ENCODE peak calls at places on chromosomes 16 and 17, in four cellular contexts. One of them, this sample, is unnamed.

GRCh38 chr17:66647391-66647983 is 187.4 kb upstream of the CACNG5 start:
- DNase-seq in Peyer's patch: no peak
- DNase-seq in adrenal gland: no peak
- DNase-seq in right cardiac atrium: no peak
- DNase-seq in this sample: no peak

GRCh38 chr17:7685533-7686220 is 1.6 kb downstream of the TP53 start:
- DNase-seq in right cardiac atrium: peak; percentile 97
- DNase-seq in Peyer's patch: peak; percentile 90
- DNase-seq in adrenal gland: peak; percentile 93
- DNase-seq in this sample: peak; percentile 92

GRCh38 chr17:17757944-17758343 is 76.7 kb downstream of the RAI1 start:
- DNase-seq in Peyer's patch: no peak
- DNase-seq in adrenal gland: no peak
- DNase-seq in right cardiac atrium: no peak
- DNase-seq in this sample: no peak

GRCh38 chr16:53022374-53022773 is 30.3 kb downstream of the CHD9NB start:
- DNase-seq in adrenal gland: peak; percentile 45
- DNase-seq in Peyer's patch: no peak
- DNase-seq in right cardiac atrium: peak; percentile 46
- DNase-seq in this sample: no peak

GRCh38 chr17:50850640-50851039 is 15.3 kb downstream of the WFIKKN2 start:
- DNase-seq in adrenal gland: no peak
- DNase-seq in Peyer's patch: no peak
- DNase-seq in right cardiac atrium: no peak
- DNase-seq in this sample: no peak

GRCh38 chr17:5381542-5381941 is 37.9 kb downstream of the NUP88 start:
- DNase-seq in adrenal gland: no peak
- DNase-seq in Peyer's patch: no peak
- DNase-seq in right cardiac atrium: no peak
- DNase-seq in this sample: no peak

GRCh38 chr16:85697441-85697840 is 8.7 kb upstream of the GINS2 start:
- DNase-seq in adrenal gland: no peak
- DNase-seq in right cardiac atrium: peak; percentile 22
- DNase-seq in Peyer's patch: no peak
- DNase-seq in this sample: no peak

GRCh38 chr17:35021520-35022380 is 41.4 kb downstream of the LIG3 start:
- DNase-seq in Peyer's patch: no peak
- DNase-seq in right cardiac atrium: no peak
- DNase-seq in adrenal gland: no peak
- DNase-seq in this sample: no peak

GRCh38 chr17:39244600-39245570 is 19.1 kb upstream of the STAC2 start:
- DNase-seq in Peyer's patch: peak; percentile 92
- DNase-seq in adrenal gland: peak; percentile 91
- DNase-seq in right cardiac atrium: peak; percentile 90
- DNase-seq in this sample: peak; percentile 87

GRCh38 chr17:27631409-27631755 is 394 bp downstream of the LGALS9 start:
- DNase-seq in Peyer's patch: peak; percentile 42
- DNase-seq in adrenal gland: no peak
- DNase-seq in right cardiac atrium: no peak
- DNase-seq in this sample: no peak

GRCh38 chr16:49502136-49502881 is 128.7 kb downstream of the C16orf78 start:
- DNase-seq in adrenal gland: no peak
- DNase-seq in Peyer's patch: no peak
- DNase-seq in right cardiac atrium: no peak
- DNase-seq in this sample: no peak

GRCh38 chr16:28823291-28823718 is 506 bp downstream of the ATXN2L start:
- DNase-seq in adrenal gland: no peak
- DNase-seq in right cardiac atrium: no peak
- DNase-seq in Peyer's patch: no peak
- DNase-seq in this sample: no peak

GRCh38 chr17:10262451-10262850 is 64.0 kb upstream of the GAS7 start:
- DNase-seq in Peyer's patch: no peak
- DNase-seq in adrenal gland: no peak
- DNase-seq in right cardiac atrium: no peak
- DNase-seq in this sample: no peak

GRCh38 chr17:72682597-72682996 is 409.9 kb downstream of the SLC39A11 start:
- DNase-seq in Peyer's patch: no peak
- DNase-seq in right cardiac atrium: no peak
- DNase-seq in adrenal gland: no peak
- DNase-seq in this sample: no peak

GRCh38 chr17:44793885-44794698 is 35.3 kb downstream of the ADAM11 start:
- DNase-seq in right cardiac atrium: peak; percentile 27
- DNase-seq in Peyer's patch: no peak
- DNase-seq in adrenal gland: no peak
- DNase-seq in this sample: no peak

GRCh38 chr16:81137754-81138153 is 41.6 kb upstream of the GCSH start:
- DNase-seq in Peyer's patch: no peak
- DNase-seq in adrenal gland: no peak
- DNase-seq in right cardiac atrium: no peak
- DNase-seq in this sample: no peak

GRCh38 chr16:85733839-85734170 is 17.1 kb downstream of the C16orf74 start:
- DNase-seq in adrenal gland: no peak
- DNase-seq in Peyer's patch: no peak
- DNase-seq in right cardiac atrium: peak; percentile 72
- DNase-seq in this sample: no peak

GRCh38 chr17:41308251-41308917 is 725 bp downstream of the KRTAP16-1 start:
- DNase-seq in right cardiac atrium: peak; percentile 72
- DNase-seq in adrenal gland: peak; percentile 8
- DNase-seq in Peyer's patch: peak; percentile 86
- DNase-seq in this sample: peak; percentile 80

GRCh38 chr16:10138881-10139280 is 43.3 kb downstream of the GRIN2A start:
- DNase-seq in Peyer's patch: no peak
- DNase-seq in right cardiac atrium: no peak
- DNase-seq in adrenal gland: no peak
- DNase-seq in this sample: no peak

GRCh38 chr17:15006421-15006820 is 258.7 kb downstream of the PMP22 start:
- DNase-seq in adrenal gland: no peak
- DNase-seq in right cardiac atrium: no peak
- DNase-seq in Peyer's patch: no peak
- DNase-seq in this sample: no peak

DNA sequence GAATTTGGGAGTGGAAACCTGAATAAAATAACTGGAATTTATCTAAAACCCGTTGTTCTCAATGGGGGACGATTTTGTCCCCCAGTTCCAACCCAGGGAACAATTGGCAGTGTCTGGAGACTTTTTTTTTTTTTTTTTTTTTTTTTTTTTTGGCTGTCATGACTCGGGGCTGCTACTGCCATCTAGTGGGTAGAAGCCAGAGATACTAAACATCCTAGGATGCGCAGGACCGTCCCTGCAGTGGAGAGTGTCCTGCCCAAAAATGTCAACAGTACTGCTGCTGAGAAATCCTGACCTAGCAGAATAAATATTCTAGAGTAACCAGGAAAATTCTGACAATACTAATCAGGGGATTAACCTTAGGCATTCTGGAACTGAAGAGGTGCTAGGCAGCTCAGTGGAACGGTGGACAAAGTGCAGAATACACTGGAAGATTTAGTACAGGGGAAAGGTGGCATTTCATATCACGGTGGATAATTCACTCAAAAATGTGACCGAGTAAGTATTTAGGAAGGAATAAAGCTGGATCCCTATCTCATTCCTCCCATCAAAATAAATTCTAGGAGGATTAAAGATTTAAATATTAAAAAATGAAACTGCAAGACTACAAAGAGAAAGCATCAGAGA is 107.6 kb downstream of the SPECC1 start:
- DNase-seq in Peyer's patch: peak; percentile 41
- DNase-seq in right cardiac atrium: no peak
- DNase-seq in adrenal gland: peak; percentile 72
- DNase-seq in this sample: no peak
- H3K27ac ChIP-seq in Peyer's patch: no peak overlapping the region
- H3K27ac ChIP-seq in right cardiac atrium: no peak overlapping the region
- H3K27ac ChIP-seq in adrenal gland: no peak overlapping the region
- H3K27ac ChIP-seq in this sample: no peak overlapping the region

GRCh38 chr16:83967838-83968482 is at the start of gene NECAB2:
- DNase-seq in adrenal gland: peak; percentile 65
- DNase-seq in right cardiac atrium: peak; percentile 85
- DNase-seq in Peyer's patch: no peak
- DNase-seq in this sample: no peak
- H3K4me1 ChIP-seq in adrenal gland: no peaks in the 10 kb centered on the region
- H3K4me1 ChIP-seq in right cardiac atrium: no peaks in the 10 kb centered on the region
- H3K4me1 ChIP-seq in Peyer's patch: no peaks in the 10 kb centered on the region
- H3K4me1 ChIP-seq in this sample: no peaks in the 10 kb centered on the region

DNA sequence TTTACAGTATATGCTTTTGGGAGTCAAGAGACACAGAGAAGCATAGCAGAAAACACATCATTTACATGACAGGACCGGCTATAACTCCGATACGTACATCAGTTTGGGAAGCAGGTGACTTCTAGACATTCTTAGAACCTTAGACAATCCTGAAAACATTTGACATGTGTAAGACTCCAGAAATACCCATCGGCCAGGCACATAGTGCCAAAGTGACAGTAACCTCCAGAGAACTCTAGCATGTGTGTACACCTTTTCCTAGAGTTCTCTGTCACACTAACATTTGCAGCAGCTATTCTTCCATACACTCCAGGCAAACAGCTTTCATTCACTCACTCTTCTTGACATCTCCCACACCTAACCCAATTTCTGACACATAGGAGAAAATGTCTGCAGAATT is 3.4 kb upstream of the TAOK1 start:
- DNase-seq in right cardiac atrium: no peak
- DNase-seq in Peyer's patch: no peak
- DNase-seq in adrenal gland: no peak
- DNase-seq in this sample: no peak
- H3K27ac ChIP-seq in right cardiac atrium: no peak overlapping the region
- H3K27ac ChIP-seq in Peyer's patch: no peak overlapping the region
- H3K27ac ChIP-seq in adrenal gland: no peak overlapping the region
- H3K27ac ChIP-seq in this sample: no peak overlapping the region

DNA sequence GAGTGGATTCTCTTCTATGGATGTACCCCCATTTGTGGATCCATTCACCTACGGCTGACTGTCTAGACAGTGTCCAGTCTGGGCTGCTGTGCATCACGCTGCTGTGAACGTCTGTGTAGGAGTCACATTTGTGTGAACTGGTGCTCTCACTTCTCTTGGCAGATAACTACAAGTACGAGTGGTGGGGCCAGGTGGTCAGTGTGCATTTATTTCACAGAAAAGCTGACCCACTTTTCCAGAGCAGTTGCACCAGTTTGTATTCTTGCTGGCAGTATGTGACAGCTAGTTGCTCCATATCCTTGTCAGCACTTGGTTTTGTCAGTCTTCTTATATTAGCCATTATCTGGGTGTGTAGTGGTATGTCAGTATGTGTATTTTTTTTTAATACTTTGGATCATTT is 28.4 kb downstream of the FOXK2 start:
- DNase-seq in Peyer's patch: no peak
- DNase-seq in right cardiac atrium: no peak
- DNase-seq in adrenal gland: no peak
- DNase-seq in this sample: no peak
- H3K4me1 ChIP-seq in Peyer's patch: peaks cover 4% of the 10 kb centered on the region
- H3K4me1 ChIP-seq in right cardiac atrium: peaks cover 15% of the 10 kb centered on the region
- H3K4me1 ChIP-seq in adrenal gland: peaks cover 53% of the 10 kb centered on the region
- H3K4me1 ChIP-seq in this sample: peaks cover 14% of the 10 kb centered on the region

DNA sequence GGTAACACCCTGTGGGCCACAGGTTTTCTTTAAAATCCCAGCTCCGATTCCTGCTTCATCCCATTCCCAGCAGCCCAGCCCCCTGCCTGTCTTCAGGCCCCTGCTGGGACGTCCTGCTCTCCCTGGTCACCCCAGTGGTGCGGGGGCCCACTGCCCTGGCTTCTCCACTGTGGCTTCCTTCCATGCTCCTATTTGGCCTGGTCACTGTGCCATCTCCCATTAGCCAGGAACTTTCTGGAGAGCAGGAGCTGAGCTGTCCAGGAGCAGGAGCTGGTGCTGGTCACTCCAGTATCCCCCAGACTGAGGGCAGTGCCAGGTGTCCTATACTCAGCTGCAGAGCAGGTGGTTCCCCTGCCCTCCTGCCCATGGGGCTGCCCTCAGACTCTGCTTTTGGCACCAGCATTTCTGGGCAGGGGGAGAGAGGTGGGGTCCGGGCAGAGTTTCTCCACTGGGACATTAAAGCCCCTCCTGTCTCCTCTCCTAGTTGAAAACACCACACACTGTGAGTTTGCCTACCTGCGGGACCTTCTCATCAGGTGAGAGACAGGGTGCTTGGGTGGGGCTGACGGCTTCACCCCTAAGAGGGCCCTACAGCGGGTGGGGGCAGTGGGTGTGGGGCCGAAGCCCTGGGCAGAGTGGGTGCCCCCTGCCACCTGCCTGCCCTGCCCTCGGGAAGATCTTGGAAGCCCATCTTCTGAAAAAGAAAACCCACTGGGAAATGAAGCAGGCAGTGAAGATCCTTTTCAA is 356.2 kb downstream of the SEC14L1 start:
- DNase-seq in adrenal gland: no peak
- DNase-seq in right cardiac atrium: no peak
- DNase-seq in Peyer's patch: no peak
- DNase-seq in this sample: no peak
- H3K27ac ChIP-seq in adrenal gland: no peak overlapping the region
- H3K27ac ChIP-seq in right cardiac atrium: no peak overlapping the region
- H3K27ac ChIP-seq in Peyer's patch: no peak overlapping the region
- H3K27ac ChIP-seq in this sample: no peak overlapping the region

DNA sequence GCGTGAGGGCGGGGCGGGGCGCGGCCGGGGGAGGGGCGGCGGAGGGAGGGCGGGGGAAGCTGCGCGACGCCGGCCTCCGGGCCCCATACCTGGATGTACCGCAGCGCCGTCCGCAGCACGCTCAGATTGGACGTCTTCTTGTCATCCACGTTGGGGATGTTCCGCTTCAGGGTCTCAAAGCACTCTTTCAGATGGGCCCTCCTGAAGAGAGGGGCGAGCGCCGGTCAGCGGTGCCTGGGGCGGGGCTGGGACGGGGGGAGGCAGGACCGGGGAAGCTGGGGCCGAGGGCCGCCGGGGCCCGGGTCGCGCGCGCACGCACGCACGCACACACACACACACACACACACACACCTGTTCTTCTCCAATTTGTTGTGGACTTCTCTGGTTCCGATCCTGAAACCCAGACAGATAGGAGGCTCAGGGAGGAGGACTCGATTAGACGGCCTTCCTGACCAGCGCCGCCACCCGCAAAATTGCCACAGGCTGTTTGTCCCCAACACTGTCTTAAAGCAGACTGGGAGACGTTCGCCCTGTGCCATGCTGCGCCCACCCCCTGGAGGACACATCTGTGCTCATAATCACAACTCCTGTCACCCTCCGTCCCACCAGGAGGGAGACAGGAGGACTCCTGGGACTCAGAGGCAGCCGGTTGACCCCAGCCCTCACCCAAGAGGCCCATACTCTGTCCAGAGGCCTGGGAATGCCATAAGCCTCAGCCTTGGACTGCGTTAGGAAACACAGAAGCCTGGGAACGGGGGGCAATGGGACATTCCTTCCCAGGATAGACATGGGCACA is 6.7 kb downstream of the MNT start:
- DNase-seq in right cardiac atrium: no peak
- DNase-seq in Peyer's patch: no peak
- DNase-seq in adrenal gland: no peak
- DNase-seq in this sample: no peak
- H3K4me1 ChIP-seq in right cardiac atrium: peaks cover 21% of the 10 kb centered on the region
- H3K4me1 ChIP-seq in Peyer's patch: peaks cover 37% of the 10 kb centered on the region
- H3K4me1 ChIP-seq in adrenal gland: peaks cover 76% of the 10 kb centered on the region
- H3K4me1 ChIP-seq in this sample: peaks cover 8% of the 10 kb centered on the region

This sample was measured in breast epithelium.